ENCODE peak calls at places on chromosomes 13 and 19, in six cellular contexts. R, Q, U, J, G and D are unnamed samples.

GRCh38 chr13:29428992-29429315 is 166.5 kb downstream of the SLC7A1 start:
- DNase-seq in Q (no peak), J (no peak), U (no peak), G (no peak), R (no peak), D (no peak)

GRCh38 chr13:33318037-33318436 is 32.5 kb upstream of the STARD13 start:
- DNase-seq in J (no peak), Q (no peak), U (no peak), G (no peak), R (no peak), D (no peak)

GRCh38 chr13:27632648-27633047 is 11.0 kb downstream of the POLR1D start:
- DNase-seq in J (no peak), Q (no peak), G (no peak), R (no peak), U (no peak), D (no peak)

GRCh38 chr13:101624210-101624922 is 171.9 kb downstream of the ITGBL1 start:
- DNase-seq in Q (peak; percentile 33), U (no peak), G (peak; percentile 94), J (no peak), R (no peak), D (no peak)

GRCh38 chr13:51050021-51050886 is 60.8 kb downstream of the C13orf42 start:
- DNase-seq in G (no peak), J (no peak), U (no peak), R (no peak), Q (no peak), D (no peak)

GRCh38 chr19:16605552-16605951 is 22.5 kb downstream of the MED26 start:
- DNase-seq in R (no peak), Q (no peak), G (no peak), J (no peak), U (no peak), D (no peak)

GRCh38 chr13:46304546-46304945 is 82.5 kb downstream of the RUBCNL start:
- DNase-seq in G (no peak), R (no peak), U (no peak), J (no peak), Q (no peak), D (no peak)

GRCh38 chr13:29855784-29856183 is 5.4 kb upstream of the UBL3 start:
- DNase-seq in Q (no peak), R (no peak), J (no peak), U (no peak), G (no peak), D (no peak)

GRCh38 chr19:46828484-46828883 is 22.2 kb downstream of the AP2S1 start:
- DNase-seq in R (no peak), J (no peak), G (no peak), U (no peak), Q (no peak), D (no peak)

GRCh38 chr13:58397596-58398387 is 766.2 kb downstream of the PCDH17 start:
- DNase-seq in U (no peak), G (no peak), J (no peak), Q (no peak), R (no peak), D (no peak)

GRCh38 chr19:58317481-58318072 is 9.2 kb upstream of the ZSCAN22 start:
- DNase-seq in Q (no peak), R (no peak), G (no peak), U (peak; percentile 11), J (peak; percentile 46), D (no peak)

GRCh38 chr13:47908200-47908902 is 92.7 kb downstream of the SUCLA2 start:
- DNase-seq in G (no peak), R (no peak), Q (no peak), U (peak; percentile 82), J (no peak), D (no peak)

GRCh38 chr19:19635313-19635702 is 7.3 kb upstream of the LPAR2 start:
- DNase-seq in U (no peak), Q (no peak), R (no peak), G (no peak), J (no peak), D (no peak)

GRCh38 chr19:14023404-14024235 is 4.3 kb upstream of the RLN3 start:
- DNase-seq in R (no peak), G (peak; percentile 29), Q (no peak), J (peak; percentile 50), U (peak; percentile 39), D (peak; percentile 31)

GRCh38 chr19:3852614-3853254 is 16.1 kb downstream of the ZFR2 start:
- DNase-seq in Q (peak; percentile 31), G (no peak), U (peak; percentile 66), J (peak; percentile 60), R (peak; percentile 23), D (peak; percentile 19)

GRCh38 chr19:10406191-10406590 is 2.8 kb upstream of the CDC37 start:
- DNase-seq in Q (no peak), R (no peak), U (no peak), J (no peak), G (no peak), D (no peak)

GRCh38 chr13:43583331-43583730 is 203.4 kb downstream of the ENOX1 start:
- DNase-seq in G (no peak), U (no peak), R (no peak), Q (no peak), J (peak; percentile 25), D (no peak)

GRCh38 chr19:6062274-6062673 is 48.0 kb downstream of the RFX2 start:
- DNase-seq in Q (no peak), R (no peak), G (no peak), U (no peak), J (no peak), D (no peak)

GRCh38 chr19:15280915-15281683 is 48.9 kb upstream of the EPHX3 start:
- DNase-seq in Q (peak; percentile 38), J (peak; percentile 87), U (peak; percentile 69), R (no peak), G (peak; percentile 74), D (peak; percentile 52)

GRCh38 chr13:35144496-35144895 is 202.4 kb downstream of the NBEA start:
- DNase-seq in J (no peak), Q (no peak), G (no peak), U (peak; percentile 7), R (no peak), D (no peak)

GRCh38 chr13:76711515-76712182 is 174.6 kb downstream of the KCTD12 start:
- DNase-seq in G (no peak), R (no peak), U (peak; percentile 77), Q (no peak), J (peak; percentile 73), D (no peak)

GRCh38 chr13:30496147-30496546 is 30.4 kb upstream of the HMGB1 start:
- DNase-seq in U (no peak), G (no peak), R (no peak), J (no peak), Q (no peak), D (no peak)